ENCODE peak calls at places on chromosomes 13 and 19, in nine cellular contexts. N is A549, Z is tibial nerve, V is K562, U is HepG2, W is stomach, Q is upper lobe of left lung, O is ovary, F is H1. C is an unnamed sample.

GRCh38 chr13:99176309-99177276 is 24.1 kb upstream of the UBAC2 start:
- DNase-seq in O (peak), W (peak), Q (peak), U (peak), Z (peak), V (peak), F (peak), N (peak), C (peak)

GRCh38 chr13:71865858-71866172 is 1.2 kb downstream of the DACH1 start:
- DNase-seq in W (no peak), Z (no peak), U (no peak), Q (peak), V (no peak), N (no peak), O (no peak), F (no peak), C (peak)

GRCh38 chr19:52297601-52298358 is 811 bp downstream of the ZNF480 start:
- DNase-seq in F (no peak), U (no peak), Q (no peak), Z (no peak), N (no peak), V (peak), O (no peak), W (no peak), C (no peak)

GRCh38 chr13:108878732-108879131 is 249.3 kb downstream of the MYO16 start:
- DNase-seq in O (no peak), U (no peak), Q (no peak), V (no peak), N (no peak), W (no peak), F (no peak), Z (no peak), C (no peak)

GRCh38 chr19:37654525-37654832 is 786 bp downstream of the ZFP30 start:
- DNase-seq in V (no peak), O (no peak), N (peak), F (no peak), Q (no peak), Z (no peak), U (no peak), W (no peak), C (no peak)

GRCh38 chr13:68304287-68304893 is 1074.3 kb upstream of the PCDH9 start:
- DNase-seq in U (peak), F (no peak), Z (no peak), Q (no peak), N (peak), W (no peak), O (no peak), V (peak), C (no peak)

GRCh38 chr13:23558675-23559536 is 11.3 kb upstream of the TNFRSF19 start:
- DNase-seq in Q (peak), W (peak), O (peak), V (peak), N (peak), F (no peak), U (peak), Z (peak), C (no peak)

GRCh38 chr13:83085186-83085900 is 796.9 kb downstream of the SLITRK1 start:
- DNase-seq in Z (no peak), O (no peak), Q (no peak), N (no peak), U (no peak), W (no peak), V (no peak), F (no peak), C (no peak)

GRCh38 chr19:17125728-17126677 is 50.4 kb downstream of the MYO9B start:
- DNase-seq in N (no peak), Z (no peak), V (no peak), O (no peak), F (no peak), U (no peak), Q (peak), W (peak), C (peak)

GRCh38 chr13:43776680-43777079 is 10.1 kb downstream of the ENOX1 start:
- DNase-seq in U (no peak), V (no peak), N (no peak), O (no peak), Z (no peak), Q (no peak), F (no peak), W (no peak), C (no peak)

GRCh38 chr19:23978068-23978467 is 63.4 kb downstream of the ZNF726 start:
- DNase-seq in U (no peak), O (no peak), N (no peak), W (no peak), F (no peak), V (no peak), Q (no peak), Z (no peak), C (no peak)

GRCh38 chr13:113959198-113959597 is 14.7 kb downstream of the C13orf46 start:
- DNase-seq in W (peak), F (no peak), Z (no peak), U (no peak), Q (no peak), N (no peak), V (peak), O (no peak), C (no peak)

GRCh38 chr13:48653074-48654054 is at the start of gene CYSLTR2:
- DNase-seq in N (no peak), U (no peak), Z (no peak), V (no peak), F (no peak), O (no peak), Q (no peak), W (no peak), C (no peak)

GRCh38 chr19:2294377-2295335 is 12.7 kb upstream of the PEAK3 start:
- DNase-seq in U (no peak), W (no peak), O (no peak), N (no peak), Z (no peak), F (no peak), V (no peak), Q (no peak), C (no peak)

GRCh38 chr19:29685326-29685725 is 20.1 kb downstream of the PLEKHF1 start:
- DNase-seq in U (no peak), F (no peak), N (no peak), Z (no peak), O (no peak), Q (no peak), V (no peak), W (no peak), C (no peak)

GRCh38 chr13:49225358-49226042 is 5.4 kb downstream of the MLNR start:
- DNase-seq in F (no peak), V (no peak), Z (no peak), O (no peak), N (no peak), Q (no peak), W (peak), U (peak), C (no peak)

GRCh38 chr13:95492044-95492801 is 60.3 kb upstream of the CLDN10 start:
- DNase-seq in V (no peak), N (no peak), U (no peak), Q (no peak), O (no peak), F (no peak), Z (no peak), W (peak), C (peak)

GRCh38 chr19:1310853-1311180 is 25.1 kb downstream of the EFNA2 start:
- DNase-seq in V (no peak), Z (no peak), F (no peak), Q (no peak), N (no peak), O (no peak), W (no peak), U (no peak), C (no peak)

DNA sequence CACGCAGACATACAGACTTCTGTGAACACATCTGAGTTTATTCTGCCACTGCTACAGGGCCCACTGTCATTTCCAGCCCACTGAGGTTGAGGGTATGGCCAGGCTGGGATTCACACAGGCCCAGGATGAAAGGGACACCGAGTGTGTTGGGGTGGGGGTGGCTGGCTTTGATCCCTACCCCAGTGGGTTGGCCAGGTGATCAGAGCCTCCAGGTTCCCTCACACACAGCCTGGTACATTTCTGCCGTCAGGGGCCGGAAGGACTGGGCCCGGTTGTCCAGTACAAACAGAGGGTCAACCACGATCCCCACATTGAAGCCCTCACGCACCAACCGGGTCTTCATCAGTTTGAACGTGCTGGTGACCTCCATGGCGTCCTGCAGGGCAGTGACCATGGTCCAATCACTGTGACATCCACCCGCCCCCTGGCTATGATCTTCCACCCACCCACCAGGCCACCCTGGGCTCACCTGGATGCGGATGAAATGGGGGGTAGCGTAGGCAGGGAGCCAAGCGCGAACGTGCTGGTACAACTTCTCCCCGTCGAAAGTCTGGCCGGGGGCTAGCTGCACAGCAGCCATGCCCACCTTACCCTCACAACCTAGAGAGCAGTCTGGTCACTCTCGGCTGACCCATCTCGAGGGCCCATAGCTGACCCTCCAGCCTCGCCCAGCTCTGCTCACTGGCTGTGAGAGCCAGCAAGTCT is 13.3 kb downstream of the SLC27A5 start:
- DNase-seq in F (no peak), Q (no peak), W (no peak), Z (peak), U (no peak), N (no peak), V (peak), O (peak), C (no peak)
- TF ChIP-seq EP300 in F (no peak), Q (no peak), W (no peak), Z (no peak), U (no peak), N (no peak), V (no peak), O (no peak), C (no peak)

GRCh38 chr19:13843104-13843921 is 33.6 kb upstream of the NANOS3 start:
- DNase-seq in V (no peak), N (no peak), Z (no peak), Q (peak), O (peak), F (peak), U (no peak), W (peak), C (peak)
- TF ChIP-seq EP300 in V (no peak), N (no peak), Z (no peak), Q (no peak), O (no peak), F (no peak), U (no peak), W (no peak), C (peak)

GRCh38 chr19:49520705-49521319 is 7.0 kb upstream of the RCN3 start:
- DNase-seq in V (no peak), F (no peak), U (no peak), O (no peak), Z (no peak), Q (no peak), N (no peak), W (no peak), C (no peak)
- TF ChIP-seq EP300 in V (no peak), F (no peak), U (no peak), O (no peak), Z (no peak), Q (no peak), N (no peak), W (no peak), C (no peak)

GRCh38 chr13:59774511-59774911 is 389.2 kb downstream of the DIAPH3 start:
- DNase-seq in Z (no peak), F (no peak), N (no peak), O (no peak), V (no peak), Q (no peak), U (peak), W (no peak), C (no peak)
- TF ChIP-seq EP300 in Z (no peak), F (no peak), N (no peak), O (no peak), V (no peak), Q (no peak), U (no peak), W (no peak), C (no peak)